ENCODE peak calls at places on chromosomes 3 and 15, in five cellular contexts. One of them, this sample, is unnamed.
A peak's percentile ranks its signal among the peaks of the same experiment; 100 is the strongest.

GRCh38 chr3:157531771-157532170 is 28.6 kb upstream of the VEPH1 start:
- DNase-seq in adipocyte: peak; percentile 21
- DNase-seq in stimulated activated CD4-positive, alpha-beta T cell treated with anti-CD3 and anti-CD28 coated beads, Interleukin-15, amount 100 ng/mL, for 1 hour: no peak
- DNase-seq in anterior cingulate cortex: no peak
- DNase-seq in CD4-positive, alpha-beta T cell: no peak
- DNase-seq in this sample: no peak

GRCh38 chr15:40081691-40082194 is 26.9 kb downstream of the BMF start:
- DNase-seq in CD4-positive, alpha-beta T cell: no peak
- DNase-seq in adipocyte: peak; percentile 75
- DNase-seq in stimulated activated CD4-positive, alpha-beta T cell treated with anti-CD3 and anti-CD28 coated beads, Interleukin-15, amount 100 ng/mL, for 1 hour: no peak
- DNase-seq in anterior cingulate cortex: peak; percentile 42
- DNase-seq in this sample: no peak

GRCh38 chr3:179967622-179968021 is 69.1 kb downstream of the PEX5L start:
- DNase-seq in anterior cingulate cortex: no peak
- DNase-seq in stimulated activated CD4-positive, alpha-beta T cell treated with anti-CD3 and anti-CD28 coated beads, Interleukin-15, amount 100 ng/mL, for 1 hour: no peak
- DNase-seq in adipocyte: no peak
- DNase-seq in CD4-positive, alpha-beta T cell: no peak
- DNase-seq in this sample: no peak

GRCh38 chr3:58379351-58380073 is 46.8 kb downstream of the PXK start:
- DNase-seq in CD4-positive, alpha-beta T cell: no peak
- DNase-seq in anterior cingulate cortex: no peak
- DNase-seq in adipocyte: no peak
- DNase-seq in stimulated activated CD4-positive, alpha-beta T cell treated with anti-CD3 and anti-CD28 coated beads, Interleukin-15, amount 100 ng/mL, for 1 hour: no peak
- DNase-seq in this sample: no peak

GRCh38 chr3:81579744-81580143 is 181.7 kb downstream of the GBE1 start:
- DNase-seq in CD4-positive, alpha-beta T cell: no peak
- DNase-seq in stimulated activated CD4-positive, alpha-beta T cell treated with anti-CD3 and anti-CD28 coated beads, Interleukin-15, amount 100 ng/mL, for 1 hour: no peak
- DNase-seq in adipocyte: no peak
- DNase-seq in anterior cingulate cortex: no peak
- DNase-seq in this sample: no peak

GRCh38 chr3:59774613-59775012 is 724.8 kb upstream of the CFAP20DC start:
- DNase-seq in adipocyte: peak; percentile 86
- DNase-seq in CD4-positive, alpha-beta T cell: no peak
- DNase-seq in anterior cingulate cortex: no peak
- DNase-seq in stimulated activated CD4-positive, alpha-beta T cell treated with anti-CD3 and anti-CD28 coated beads, Interleukin-15, amount 100 ng/mL, for 1 hour: no peak
- DNase-seq in this sample: no peak

GRCh38 chr15:65918357-65918920 is 49.1 kb downstream of the RAB11A start:
- DNase-seq in stimulated activated CD4-positive, alpha-beta T cell treated with anti-CD3 and anti-CD28 coated beads, Interleukin-15, amount 100 ng/mL, for 1 hour: no peak
- DNase-seq in CD4-positive, alpha-beta T cell: no peak
- DNase-seq in adipocyte: no peak
- DNase-seq in anterior cingulate cortex: no peak
- DNase-seq in this sample: no peak

GRCh38 chr3:150346956-150347863 is 60.9 kb upstream of the TSC22D2 start:
- DNase-seq in anterior cingulate cortex: no peak
- DNase-seq in adipocyte: peak; percentile 84
- DNase-seq in stimulated activated CD4-positive, alpha-beta T cell treated with anti-CD3 and anti-CD28 coated beads, Interleukin-15, amount 100 ng/mL, for 1 hour: no peak
- DNase-seq in CD4-positive, alpha-beta T cell: no peak
- DNase-seq in this sample: no peak

GRCh38 chr15:101203607-101204006 is 48.2 kb downstream of the CHSY1 start:
- DNase-seq in anterior cingulate cortex: no peak
- DNase-seq in stimulated activated CD4-positive, alpha-beta T cell treated with anti-CD3 and anti-CD28 coated beads, Interleukin-15, amount 100 ng/mL, for 1 hour: no peak
- DNase-seq in adipocyte: no peak
- DNase-seq in CD4-positive, alpha-beta T cell: no peak
- DNase-seq in this sample: no peak

GRCh38 chr3:49718419-49719213 is 868 bp downstream of the AMIGO3 start:
- DNase-seq in adipocyte: no peak
- DNase-seq in CD4-positive, alpha-beta T cell: no peak
- DNase-seq in stimulated activated CD4-positive, alpha-beta T cell treated with anti-CD3 and anti-CD28 coated beads, Interleukin-15, amount 100 ng/mL, for 1 hour: no peak
- DNase-seq in anterior cingulate cortex: no peak
- DNase-seq in this sample: no peak

GRCh38 chr3:52830535-52831258 is at the start of gene ITIH4:
- DNase-seq in CD4-positive, alpha-beta T cell: no peak
- DNase-seq in adipocyte: no peak
- DNase-seq in anterior cingulate cortex: no peak
- DNase-seq in stimulated activated CD4-positive, alpha-beta T cell treated with anti-CD3 and anti-CD28 coated beads, Interleukin-15, amount 100 ng/mL, for 1 hour: no peak
- DNase-seq in this sample: no peak

GRCh38 chr3:170808041-170808440 is 62.0 kb downstream of the RPL22L1 start:
- DNase-seq in adipocyte: no peak
- DNase-seq in CD4-positive, alpha-beta T cell: no peak
- DNase-seq in stimulated activated CD4-positive, alpha-beta T cell treated with anti-CD3 and anti-CD28 coated beads, Interleukin-15, amount 100 ng/mL, for 1 hour: no peak
- DNase-seq in anterior cingulate cortex: no peak
- DNase-seq in this sample: no peak

GRCh38 chr3:186083746-186084145 is 25.1 kb downstream of the ETV5 start:
- DNase-seq in CD4-positive, alpha-beta T cell: no peak
- DNase-seq in adipocyte: no peak
- DNase-seq in anterior cingulate cortex: no peak
- DNase-seq in stimulated activated CD4-positive, alpha-beta T cell treated with anti-CD3 and anti-CD28 coated beads, Interleukin-15, amount 100 ng/mL, for 1 hour: no peak
- DNase-seq in this sample: no peak